ENCODE peak calls at places on chromosomes 12 and 14, in six cellular contexts. N is tibial artery, H is stomach, E is AG09319, S is lower leg skin, B is epithelial cell of esophagus. G is an unnamed sample.
A peak's percentile ranks its signal among the peaks of the same experiment; 100 is the strongest.

GRCh38 chr12:110349521-110350151 is 53.9 kb downstream of the ANAPC7 start:
- DNase-seq in N (no peak), H (no peak), S (no peak), E (no peak), B (no peak), G (no peak)

GRCh38 chr12:98758331-98758730 is 113.2 kb downstream of the APAF1 start:
- DNase-seq in E (no peak), S (no peak), N (peak; percentile 43), B (no peak), H (no peak), G (no peak)

GRCh38 chr14:24429395-24430142 is at the start of the genes CBLN3 and KHNYN:
- DNase-seq in B (peak; percentile 89), N (peak; percentile 91), S (peak; percentile 91), H (peak; percentile 92), E (peak; percentile 86), G (peak; percentile 83)

GRCh38 chr14:54025661-54026060 is 69.0 kb upstream of the BMP4 start:
- DNase-seq in H (no peak), B (peak; percentile 57), N (no peak), S (no peak), E (no peak), G (no peak)

GRCh38 chr12:7934153-7934552 is 1.8 kb downstream of the SLC2A3 start:
- DNase-seq in N (no peak), B (no peak), E (no peak), H (no peak), S (no peak), G (no peak)

GRCh38 chr14:22554706-22555572 is 34.1 kb downstream of the DAD1 start:
- DNase-seq in N (no peak), E (no peak), S (no peak), B (no peak), H (no peak), G (no peak)

GRCh38 chr14:50531595-50532501 is 521 bp downstream of the MAP4K5 start:
- DNase-seq in N (peak; percentile 50), S (peak; percentile 38), H (peak; percentile 48), B (peak; percentile 48), E (no peak), G (no peak)

GRCh38 chr14:24903337-24903736 is 146.6 kb downstream of the STXBP6 start:
- DNase-seq in H (no peak), N (no peak), B (no peak), E (no peak), S (no peak), G (no peak)

GRCh38 chr12:132632521-132633228 is 14.1 kb downstream of the P2RX2 start:
- DNase-seq in N (no peak), S (no peak), E (no peak), B (no peak), H (no peak), G (no peak)

GRCh38 chr12:29072631-29073030 is 76.4 kb upstream of the FAR2 start:
- DNase-seq in N (no peak), B (peak; percentile 69), S (no peak), H (no peak), E (no peak), G (no peak)

GRCh38 chr14:93207468-93208308 is 632 bp downstream of the UBR7 start:
- DNase-seq in N (no peak), E (no peak), B (peak; percentile 55), H (peak; percentile 40), S (no peak), G (no peak)

GRCh38 chr14:104870368-104871144 is 5.5 kb downstream of the CEP170B start:
- DNase-seq in N (no peak), S (no peak), E (no peak), B (no peak), H (peak; percentile 44), G (peak; percentile 44)

GRCh38 chr12:117914686-117915085 is 54.1 kb downstream of the KSR2 start:
- DNase-seq in B (no peak), E (no peak), N (no peak), H (no peak), S (no peak), G (no peak)

GRCh38 chr12:103673891-103674375 is 86.9 kb downstream of the STAB2 start:
- DNase-seq in E (no peak), H (no peak), N (no peak), B (no peak), S (no peak), G (no peak)

GRCh38 chr12:132517013-132517739 is 27.2 kb downstream of the FBRSL1 start:
- DNase-seq in N (no peak), B (no peak), S (no peak), H (no peak), E (no peak), G (no peak)

GRCh38 chr12:65643595-65644386 is 180.5 kb upstream of the HMGA2 start:
- DNase-seq in H (no peak), N (no peak), S (no peak), B (peak; percentile 63), E (no peak), G (no peak)

GRCh38 chr12:49043856-49044258 is 16.7 kb downstream of the KMT2D start:
- DNase-seq in S (no peak), B (peak; percentile 64), N (no peak), H (peak; percentile 60), E (no peak), G (peak; percentile 63)

GRCh38 chr12:15230751-15231150 is 9.5 kb upstream of the RERG start:
- DNase-seq in B (no peak), H (no peak), E (no peak), S (no peak), N (no peak), G (no peak)

GRCh38 chr12:15230137-15230536 is 8.9 kb upstream of the RERG start:
- DNase-seq in H (no peak), E (no peak), B (no peak), N (no peak), S (no peak), G (no peak)

GRCh38 chr12:15231493-15231892 is 10.3 kb upstream of the RERG start:
- DNase-seq in H (no peak), S (no peak), N (no peak), E (no peak), B (no peak), G (no peak)

GRCh38 chr12:15225136-15225535 is 3.9 kb upstream of the RERG start:
- DNase-seq in H (no peak), N (no peak), E (no peak), S (no peak), B (no peak), G (no peak)

GRCh38 chr12:15227004-15227679 is 5.9 kb upstream of the RERG start:
- DNase-seq in S (no peak), H (peak; percentile 59), B (peak; percentile 70), E (peak; percentile 15), N (peak; percentile 63), G (no peak)
- TF ChIP-seq CTCF in S (no peak), H (peak; percentile 58), B (peak; percentile 80), E (peak; percentile 77), N (peak; percentile 53), G (no peak)

GRCh38 chr14:95254356-95254755 is 65.4 kb downstream of the CLMN start:
- DNase-seq in N (no peak), H (no peak), E (no peak), S (no peak), B (no peak), G (no peak)
- TF ChIP-seq CTCF in N (no peak), H (no peak), E (no peak), S (no peak), B (no peak), G (no peak)

GRCh38 chr12:11805043-11805442 is 155.6 kb downstream of the ETV6 start:
- DNase-seq in B (no peak), N (no peak), H (no peak), S (no peak), E (no peak), G (no peak)
- TF ChIP-seq CTCF in B (peak; percentile 17), N (no peak), H (no peak), S (no peak), E (no peak), G (no peak)

GRCh38 chr12:46260913-46261476 is 7.8 kb downstream of the SLC38A1 start:
- DNase-seq in E (no peak), B (peak; percentile 96), N (no peak), H (no peak), S (no peak), G (no peak)

GRCh38 chr12:46259713-46260112 is 9.1 kb downstream of the SLC38A1 start:
- DNase-seq in N (no peak), S (no peak), B (no peak), H (no peak), E (no peak), G (no peak)

GRCh38 chr12:46259071-46259470 is 9.8 kb downstream of the SLC38A1 start:
- DNase-seq in S (no peak), B (no peak), E (no peak), N (no peak), H (no peak), G (no peak)

GRCh38 chr12:46261658-46262057 is 7.2 kb downstream of the SLC38A1 start:
- DNase-seq in S (no peak), E (no peak), B (no peak), N (no peak), H (no peak), G (no peak)

GRCh38 chr12:46260153-46260912 is 8.5 kb downstream of the SLC38A1 start:
- DNase-seq in S (no peak), H (no peak), B (peak; percentile 65), E (no peak), N (no peak), G (no peak)
- TF ChIP-seq CTCF in S (no peak), H (no peak), B (no peak), E (no peak), N (no peak), G (no peak)

DNA sequence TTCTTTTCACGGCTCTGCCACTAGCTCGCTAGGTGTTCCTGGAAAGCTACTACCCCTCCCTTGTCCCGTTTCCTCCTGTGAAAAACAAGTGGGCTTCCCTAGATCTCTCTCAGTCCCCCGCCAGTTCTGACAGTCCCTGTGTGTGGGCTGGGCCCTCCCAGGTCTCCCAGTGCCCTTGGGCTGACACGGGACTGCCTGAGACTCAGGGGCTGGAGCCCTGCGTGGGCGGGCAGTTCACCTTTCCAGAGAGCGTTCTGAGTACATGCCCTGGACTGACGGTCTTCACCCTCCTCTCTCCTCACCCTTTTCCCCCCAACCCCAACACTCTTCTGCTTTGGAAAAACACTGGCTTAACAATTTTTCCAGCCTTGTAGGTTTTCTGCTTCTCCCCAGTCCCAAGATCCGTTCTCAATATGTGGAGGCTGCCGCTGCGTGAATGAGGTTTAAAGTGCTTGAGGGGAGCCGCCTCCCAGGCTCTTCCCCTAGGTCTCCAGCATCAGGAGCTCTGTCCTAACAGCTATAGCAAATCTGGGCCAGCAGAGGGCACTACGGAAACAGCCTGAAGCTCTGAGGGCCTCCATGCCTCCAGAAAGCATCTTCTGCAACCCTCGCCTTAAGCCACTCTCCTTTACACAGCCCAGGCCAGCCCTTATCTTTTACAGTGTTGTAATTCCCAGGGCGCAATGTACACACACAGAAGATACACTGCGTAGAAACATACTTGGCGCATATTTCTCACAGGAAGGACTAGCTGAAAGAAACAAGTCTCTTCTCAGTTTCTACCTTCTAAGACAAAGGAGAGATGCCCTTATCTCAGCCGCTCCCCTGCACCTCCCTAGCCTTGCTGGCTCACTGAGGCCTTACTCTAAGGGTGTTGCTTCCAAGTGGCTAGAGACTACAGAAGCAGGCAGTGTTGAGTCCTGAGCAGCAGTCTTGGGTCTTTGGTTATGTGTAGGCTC is 10.4 kb upstream of the DCD start:
- DNase-seq in N (no peak), S (no peak), B (peak; percentile 43), H (peak; percentile 72), E (no peak), G (no peak)
- TF ChIP-seq CTCF in N (no peak), S (no peak), B (peak; percentile 40), H (peak; percentile 8), E (peak; percentile 43), G (no peak)